ENCODE peak calls at places on chromosome 14, in four cellular contexts. L, J, A and F are unnamed samples.

GRCh38 chr14:27427796-27428195 is 830.0 kb upstream of the NOVA1 start:
- DNase-seq in L (no peak), J (no peak), A (no peak), F (no peak)

GRCh38 chr14:105067140-105067968 is 2.1 kb upstream of the GPR132 start:
- DNase-seq in L (no peak), J (peak), A (no peak), F (no peak)

GRCh38 chr14:93832665-93833064 is 44.4 kb upstream of the PRIMA1 start:
- DNase-seq in L (no peak), J (no peak), A (no peak), F (no peak)

GRCh38 chr14:58151701-58152568 is at the start of gene ARMH4:
- DNase-seq in L (peak), J (peak), A (peak), F (no peak)

GRCh38 chr14:93986972-93987371 is 10.1 kb upstream of the CCDC197 start:
- DNase-seq in L (no peak), J (no peak), A (no peak), F (no peak)

GRCh38 chr14:34693228-34693939 is 21.0 kb downstream of the CFL2 start:
- DNase-seq in L (no peak), J (peak), A (no peak), F (no peak)

GRCh38 chr14:30573203-30573814 is 14.4 kb downstream of the G2E3 start:
- DNase-seq in L (no peak), J (no peak), A (no peak), F (no peak)

GRCh38 chr14:105316968-105317498 is 2.5 kb downstream of the PACS2 start:
- DNase-seq in L (no peak), J (no peak), A (no peak), F (no peak)

GRCh38 chr14:101005447-101005846 is 101.9 kb upstream of the RTL1 start:
- DNase-seq in L (no peak), J (no peak), A (no peak), F (no peak)

GRCh38 chr14:53581497-53581896 is 375.1 kb downstream of the BMP4 start:
- DNase-seq in L (no peak), J (no peak), A (no peak), F (no peak)

GRCh38 chr14:31229009-31229408 is 21.4 kb upstream of the HECTD1 start:
- DNase-seq in L (no peak), J (no peak), A (no peak), F (no peak)

GRCh38 chr14:61512508-61512907 is 182.8 kb upstream of the HIF1A start:
- DNase-seq in L (no peak), J (no peak), A (no peak), F (no peak)

GRCh38 chr14:55814873-55815272 is 234.9 kb downstream of the KTN1 start:
- DNase-seq in L (no peak), J (no peak), A (no peak), F (peak)

GRCh38 chr14:26841920-26842741 is 244.3 kb upstream of the NOVA1 start:
- DNase-seq in L (no peak), J (no peak), A (no peak), F (no peak)

GRCh38 chr14:47039336-47039735 is 387.8 kb upstream of the RPL10L start:
- DNase-seq in L (no peak), J (no peak), A (no peak), F (no peak)

GRCh38 chr14:38548091-38548490 is 292.2 kb upstream of the CLEC14A start:
- DNase-seq in L (no peak), J (no peak), A (no peak), F (no peak)

GRCh38 chr14:59303216-59303615 is 114.7 kb downstream of the DAAM1 start:
- DNase-seq in L (no peak), J (no peak), A (no peak), F (no peak)